ENCODE peak calls at places on chromosomes 5 and 9, in ten cellular contexts. One of them, this sample, is unnamed.

GRCh38 chr5:36367524-36367923 is 65.8 kb upstream of the RANBP3L start:
- DNase-seq in hepatocyte: no peak
- DNase-seq in astrocyte of the cerebellum: peak
- DNase-seq in fibroblast of lung: peak
- DNase-seq in neural crest cell: no peak
- DNase-seq in A549: no peak
- DNase-seq in mucosa of descending colon: no peak
- DNase-seq in CD8-positive, alpha-beta T cell: no peak
- DNase-seq in suprapubic skin: no peak
- DNase-seq in GM13976: no peak
- DNase-seq in this sample: no peak

GRCh38 chr5:33008751-33009418 is 297.8 kb downstream of the NPR3 start:
- DNase-seq in fibroblast of lung: no peak
- DNase-seq in astrocyte of the cerebellum: no peak
- DNase-seq in GM13976: no peak
- DNase-seq in A549: peak
- DNase-seq in hepatocyte: peak
- DNase-seq in suprapubic skin: no peak
- DNase-seq in neural crest cell: no peak
- DNase-seq in mucosa of descending colon: peak
- DNase-seq in CD8-positive, alpha-beta T cell: no peak
- DNase-seq in this sample: peak

GRCh38 chr5:100537946-100538345 is 2.8 kb downstream of the FAM174A start:
- DNase-seq in astrocyte of the cerebellum: no peak
- DNase-seq in GM13976: no peak
- DNase-seq in CD8-positive, alpha-beta T cell: no peak
- DNase-seq in fibroblast of lung: no peak
- DNase-seq in neural crest cell: no peak
- DNase-seq in mucosa of descending colon: no peak
- DNase-seq in A549: no peak
- DNase-seq in hepatocyte: no peak
- DNase-seq in suprapubic skin: no peak
- DNase-seq in this sample: no peak

GRCh38 chr5:52015760-52016159 is 632.5 kb downstream of the ISL1 start:
- DNase-seq in GM13976: no peak
- DNase-seq in hepatocyte: peak
- DNase-seq in A549: no peak
- DNase-seq in neural crest cell: no peak
- DNase-seq in CD8-positive, alpha-beta T cell: no peak
- DNase-seq in fibroblast of lung: no peak
- DNase-seq in astrocyte of the cerebellum: no peak
- DNase-seq in mucosa of descending colon: no peak
- DNase-seq in suprapubic skin: no peak
- DNase-seq in this sample: no peak

GRCh38 chr9:95087659-95088242 is 229.8 kb downstream of the FANCC start:
- DNase-seq in hepatocyte: no peak
- DNase-seq in GM13976: no peak
- DNase-seq in A549: peak
- DNase-seq in suprapubic skin: no peak
- DNase-seq in astrocyte of the cerebellum: no peak
- DNase-seq in mucosa of descending colon: peak
- DNase-seq in fibroblast of lung: no peak
- DNase-seq in CD8-positive, alpha-beta T cell: no peak
- DNase-seq in neural crest cell: no peak
- DNase-seq in this sample: peak

GRCh38 chr5:1215320-1216096 is 9.7 kb upstream of the SLC6A18 start:
- DNase-seq in mucosa of descending colon: no peak
- DNase-seq in hepatocyte: no peak
- DNase-seq in suprapubic skin: no peak
- DNase-seq in neural crest cell: no peak
- DNase-seq in astrocyte of the cerebellum: no peak
- DNase-seq in CD8-positive, alpha-beta T cell: no peak
- DNase-seq in fibroblast of lung: no peak
- DNase-seq in A549: no peak
- DNase-seq in GM13976: no peak
- DNase-seq in this sample: no peak

GRCh38 chr5:141850786-141851185 is 27.4 kb downstream of the PCDH1 start:
- DNase-seq in mucosa of descending colon: no peak
- DNase-seq in A549: no peak
- DNase-seq in GM13976: no peak
- DNase-seq in CD8-positive, alpha-beta T cell: no peak
- DNase-seq in neural crest cell: no peak
- DNase-seq in astrocyte of the cerebellum: no peak
- DNase-seq in fibroblast of lung: no peak
- DNase-seq in hepatocyte: no peak
- DNase-seq in suprapubic skin: no peak
- DNase-seq in this sample: no peak

GRCh38 chr9:102514541-102514940 is 480.6 kb upstream of the CYLC2 start:
- DNase-seq in CD8-positive, alpha-beta T cell: no peak
- DNase-seq in GM13976: no peak
- DNase-seq in fibroblast of lung: no peak
- DNase-seq in neural crest cell: no peak
- DNase-seq in A549: no peak
- DNase-seq in mucosa of descending colon: no peak
- DNase-seq in hepatocyte: no peak
- DNase-seq in suprapubic skin: no peak
- DNase-seq in astrocyte of the cerebellum: no peak
- DNase-seq in this sample: no peak

GRCh38 chr5:42889311-42889933 is 77.7 kb upstream of the SELENOP start:
- DNase-seq in fibroblast of lung: peak
- DNase-seq in A549: peak
- DNase-seq in suprapubic skin: no peak
- DNase-seq in astrocyte of the cerebellum: peak
- DNase-seq in GM13976: peak
- DNase-seq in CD8-positive, alpha-beta T cell: peak
- DNase-seq in mucosa of descending colon: peak
- DNase-seq in neural crest cell: peak
- DNase-seq in hepatocyte: peak
- DNase-seq in this sample: peak

GRCh38 chr9:86676426-86676825 is 270.9 kb downstream of the GAS1 start:
- DNase-seq in astrocyte of the cerebellum: no peak
- DNase-seq in CD8-positive, alpha-beta T cell: no peak
- DNase-seq in neural crest cell: no peak
- DNase-seq in suprapubic skin: no peak
- DNase-seq in hepatocyte: no peak
- DNase-seq in GM13976: no peak
- DNase-seq in fibroblast of lung: no peak
- DNase-seq in A549: no peak
- DNase-seq in mucosa of descending colon: no peak
- DNase-seq in this sample: peak

GRCh38 chr5:91864902-91865420 is 481.8 kb upstream of the ARRDC3 start:
- DNase-seq in fibroblast of lung: peak
- DNase-seq in hepatocyte: no peak
- DNase-seq in CD8-positive, alpha-beta T cell: no peak
- DNase-seq in suprapubic skin: no peak
- DNase-seq in GM13976: no peak
- DNase-seq in neural crest cell: no peak
- DNase-seq in astrocyte of the cerebellum: no peak
- DNase-seq in mucosa of descending colon: no peak
- DNase-seq in A549: peak
- DNase-seq in this sample: no peak
- TF ChIP-seq CTCF in fibroblast of lung: peak
- TF ChIP-seq CTCF in hepatocyte: no peak
- TF ChIP-seq CTCF in CD8-positive, alpha-beta T cell: no peak
- TF ChIP-seq CTCF in suprapubic skin: no peak
- TF ChIP-seq CTCF in GM13976: no peak
- TF ChIP-seq CTCF in neural crest cell: no peak
- TF ChIP-seq CTCF in astrocyte of the cerebellum: peak
- TF ChIP-seq CTCF in mucosa of descending colon: no peak
- TF ChIP-seq CTCF in A549: peak
- TF ChIP-seq CTCF in this sample: no peak

DNA sequence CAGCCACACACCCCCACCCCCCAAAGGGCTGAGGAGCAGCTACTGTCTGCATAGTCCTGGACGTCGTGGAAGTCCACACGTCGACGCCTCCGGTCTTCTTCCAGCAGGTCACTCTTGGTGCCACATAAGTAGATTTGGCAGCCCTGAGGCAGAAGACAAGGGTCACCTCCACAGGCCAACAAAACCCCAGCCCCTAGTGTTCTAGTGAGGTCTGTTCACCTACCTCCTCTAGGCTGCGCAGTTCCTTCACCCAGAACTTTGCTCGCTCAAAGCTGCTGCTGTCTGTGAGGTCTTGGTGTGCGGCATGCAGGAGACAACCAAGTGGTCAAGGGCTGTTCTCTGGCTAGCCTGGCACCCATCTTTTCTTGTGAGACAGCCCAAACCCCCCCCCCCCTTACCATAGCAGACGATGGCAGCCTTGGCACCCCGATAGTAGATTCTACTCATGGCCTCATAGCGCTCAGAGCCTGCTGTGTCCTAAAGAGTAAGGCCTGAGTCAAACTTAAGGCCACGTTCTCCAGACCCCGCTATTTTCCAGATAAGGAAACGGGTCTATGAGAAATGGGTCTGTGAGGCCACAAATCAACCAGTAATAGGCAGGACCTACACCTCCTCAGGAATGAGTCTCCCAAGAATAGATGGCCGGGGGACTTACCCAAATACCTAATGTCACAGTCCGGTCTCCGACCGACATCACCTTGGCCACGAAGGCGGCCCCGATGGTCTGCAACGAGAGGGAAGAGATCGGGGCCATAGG is 987 bp downstream of the RAB24 start:
- DNase-seq in suprapubic skin: no peak
- DNase-seq in CD8-positive, alpha-beta T cell: no peak
- DNase-seq in GM13976: no peak
- DNase-seq in mucosa of descending colon: no peak
- DNase-seq in A549: no peak
- DNase-seq in neural crest cell: no peak
- DNase-seq in astrocyte of the cerebellum: no peak
- DNase-seq in fibroblast of lung: peak
- DNase-seq in hepatocyte: no peak
- DNase-seq in this sample: no peak
- TF ChIP-seq CTCF in suprapubic skin: no peak
- TF ChIP-seq CTCF in CD8-positive, alpha-beta T cell: no peak
- TF ChIP-seq CTCF in GM13976: no peak
- TF ChIP-seq CTCF in mucosa of descending colon: no peak
- TF ChIP-seq CTCF in A549: no peak
- TF ChIP-seq CTCF in neural crest cell: peak
- TF ChIP-seq CTCF in astrocyte of the cerebellum: no peak
- TF ChIP-seq CTCF in fibroblast of lung: no peak
- TF ChIP-seq CTCF in hepatocyte: no peak
- TF ChIP-seq CTCF in this sample: peak

GRCh38 chr5:140737486-140737885 is 37.2 kb downstream of the ZMAT2 start:
- DNase-seq in mucosa of descending colon: no peak
- DNase-seq in neural crest cell: no peak
- DNase-seq in hepatocyte: no peak
- DNase-seq in A549: no peak
- DNase-seq in CD8-positive, alpha-beta T cell: no peak
- DNase-seq in astrocyte of the cerebellum: no peak
- DNase-seq in fibroblast of lung: no peak
- DNase-seq in suprapubic skin: no peak
- DNase-seq in GM13976: no peak
- DNase-seq in this sample: no peak

DNA sequence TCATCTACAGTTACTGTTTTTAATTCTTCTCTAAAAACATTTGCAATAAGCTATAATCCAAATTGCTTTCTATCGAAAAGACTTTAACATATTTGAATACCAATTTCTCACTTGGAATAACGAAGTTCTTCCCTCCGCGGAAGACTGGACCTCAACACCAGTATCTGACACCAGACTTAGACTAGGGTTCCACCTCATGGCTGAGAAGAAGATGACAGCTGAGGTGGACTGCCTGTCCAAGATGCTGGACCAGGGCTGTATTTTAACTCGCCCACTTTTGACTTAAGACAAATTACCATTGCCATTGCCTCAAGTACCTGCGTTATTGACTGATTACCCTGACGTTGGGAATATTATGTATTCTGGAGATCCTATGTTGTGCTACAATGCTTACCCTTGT is 34.1 kb downstream of the ZMAT2 start:
- DNase-seq in CD8-positive, alpha-beta T cell: no peak
- DNase-seq in neural crest cell: no peak
- DNase-seq in suprapubic skin: no peak
- DNase-seq in hepatocyte: peak
- DNase-seq in mucosa of descending colon: no peak
- DNase-seq in A549: peak
- DNase-seq in fibroblast of lung: no peak
- DNase-seq in astrocyte of the cerebellum: no peak
- DNase-seq in GM13976: no peak
- DNase-seq in this sample: no peak
- TF ChIP-seq CTCF in CD8-positive, alpha-beta T cell: no peak
- TF ChIP-seq CTCF in neural crest cell: peak
- TF ChIP-seq CTCF in suprapubic skin: no peak
- TF ChIP-seq CTCF in hepatocyte: peak
- TF ChIP-seq CTCF in mucosa of descending colon: no peak
- TF ChIP-seq CTCF in A549: peak
- TF ChIP-seq CTCF in fibroblast of lung: no peak
- TF ChIP-seq CTCF in astrocyte of the cerebellum: peak
- TF ChIP-seq CTCF in GM13976: no peak
- TF ChIP-seq CTCF in this sample: peak

GRCh38 chr9:84255701-84256100 is 84.9 kb downstream of the SLC28A3 start:
- DNase-seq in mucosa of descending colon: no peak
- DNase-seq in CD8-positive, alpha-beta T cell: no peak
- DNase-seq in neural crest cell: no peak
- DNase-seq in astrocyte of the cerebellum: no peak
- DNase-seq in GM13976: no peak
- DNase-seq in fibroblast of lung: no peak
- DNase-seq in hepatocyte: no peak
- DNase-seq in A549: no peak
- DNase-seq in suprapubic skin: no peak
- DNase-seq in this sample: no peak

GRCh38 chr9:84261082-84261746 is 79.3 kb downstream of the SLC28A3 start:
- DNase-seq in CD8-positive, alpha-beta T cell: peak
- DNase-seq in hepatocyte: peak
- DNase-seq in fibroblast of lung: peak
- DNase-seq in GM13976: peak
- DNase-seq in A549: peak
- DNase-seq in astrocyte of the cerebellum: peak
- DNase-seq in neural crest cell: peak
- DNase-seq in mucosa of descending colon: peak
- DNase-seq in suprapubic skin: peak
- DNase-seq in this sample: peak

GRCh38 chr9:84264307-84264706 is 76.3 kb downstream of the SLC28A3 start:
- DNase-seq in mucosa of descending colon: no peak
- DNase-seq in neural crest cell: no peak
- DNase-seq in hepatocyte: no peak
- DNase-seq in fibroblast of lung: no peak
- DNase-seq in astrocyte of the cerebellum: no peak
- DNase-seq in GM13976: no peak
- DNase-seq in A549: no peak
- DNase-seq in CD8-positive, alpha-beta T cell: no peak
- DNase-seq in suprapubic skin: no peak
- DNase-seq in this sample: no peak

GRCh38 chr9:84254972-84255371 is 85.6 kb downstream of the SLC28A3 start:
- DNase-seq in suprapubic skin: no peak
- DNase-seq in astrocyte of the cerebellum: no peak
- DNase-seq in GM13976: no peak
- DNase-seq in mucosa of descending colon: peak
- DNase-seq in A549: no peak
- DNase-seq in CD8-positive, alpha-beta T cell: no peak
- DNase-seq in fibroblast of lung: no peak
- DNase-seq in hepatocyte: peak
- DNase-seq in neural crest cell: no peak
- DNase-seq in this sample: peak

DNA sequence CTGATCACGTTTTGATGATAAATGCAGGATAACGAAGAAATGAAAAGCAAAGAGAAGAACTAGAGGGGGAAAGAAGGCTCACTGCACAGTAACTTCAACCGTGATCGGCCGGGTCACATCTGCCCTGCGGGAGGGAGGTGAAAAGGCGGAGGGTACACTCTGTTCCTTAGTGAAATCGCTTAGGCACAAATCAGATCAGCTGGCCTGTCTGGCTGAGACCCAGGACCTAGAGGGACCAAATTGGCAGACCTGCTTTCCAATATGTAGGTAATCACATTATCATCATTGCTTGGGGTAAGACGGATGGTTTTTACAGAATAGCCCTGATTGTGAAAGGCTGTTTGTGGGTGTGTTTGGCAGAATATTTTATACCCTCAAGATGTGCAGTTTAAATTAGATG is 82.2 kb downstream of the SLC28A3 start:
- DNase-seq in neural crest cell: no peak
- DNase-seq in GM13976: no peak
- DNase-seq in fibroblast of lung: no peak
- DNase-seq in astrocyte of the cerebellum: no peak
- DNase-seq in suprapubic skin: no peak
- DNase-seq in mucosa of descending colon: no peak
- DNase-seq in CD8-positive, alpha-beta T cell: no peak
- DNase-seq in A549: no peak
- DNase-seq in hepatocyte: no peak
- DNase-seq in this sample: no peak
- TF ChIP-seq CTCF in neural crest cell: no peak
- TF ChIP-seq CTCF in GM13976: no peak
- TF ChIP-seq CTCF in fibroblast of lung: no peak
- TF ChIP-seq CTCF in astrocyte of the cerebellum: no peak
- TF ChIP-seq CTCF in suprapubic skin: no peak
- TF ChIP-seq CTCF in mucosa of descending colon: no peak
- TF ChIP-seq CTCF in CD8-positive, alpha-beta T cell: no peak
- TF ChIP-seq CTCF in A549: no peak
- TF ChIP-seq CTCF in hepatocyte: no peak
- TF ChIP-seq CTCF in this sample: no peak